ENCODE peak calls at places on chromosomes 12 and 14, in six cellular contexts. H is GDM1; S is esophagus muscularis mucosa; L is mesothelial cell of epicardium; B is activated CD4-positive, alpha-beta T cell treated with anti-CD3 and anti-CD28 coated beads, Interleukin-2, amount 50 U/mL, for 48 hours; W is fibroblast of the aortic adventitia. E is an unnamed sample.

GRCh38 chr12:26271889-26272492 is 76.6 kb downstream of the SSPN start:
- DNase-seq in H (no peak), S (no peak), L (peak; percentile 90), B (peak; percentile 34), W (peak; percentile 93), E (peak; percentile 89)

GRCh38 chr14:69712637-69713088 is 54.3 kb upstream of the SRSF5 start:
- DNase-seq in H (peak; percentile 45), S (no peak), L (peak; percentile 46), B (no peak), W (no peak), E (peak; percentile 51)

GRCh38 chr12:65152586-65152985 is 16.8 kb upstream of the LEMD3 start:
- DNase-seq in H (no peak), S (no peak), L (no peak), B (no peak), W (peak; percentile 42), E (no peak)

GRCh38 chr12:100959481-100959880 is 164.9 kb downstream of the ANO4 start:
- DNase-seq in H (peak; percentile 20), S (no peak), L (no peak), B (no peak), W (peak; percentile 86), E (no peak)

GRCh38 chr14:90483117-90483516 is 86.3 kb downstream of the CALM1 start:
- DNase-seq in H (no peak), S (no peak), L (peak; percentile 28), B (no peak), W (no peak), E (no peak)

GRCh38 chr12:12927211-12928079 is 24.5 kb downstream of the GPRC5D start:
- DNase-seq in H (no peak), S (no peak), L (peak; percentile 88), B (peak; percentile 43), W (no peak), E (no peak)

GRCh38 chr12:4117386-4118016 is 156.1 kb upstream of the CCND2 start:
- DNase-seq in H (no peak), S (no peak), L (no peak), B (no peak), W (no peak), E (no peak)

GRCh38 chr12:121782616-121782966 is 10.9 kb downstream of the RHOF start:
- DNase-seq in H (no peak), S (no peak), L (no peak), B (no peak), W (no peak), E (no peak)

GRCh38 chr12:42611571-42612257 is 22.2 kb upstream of the PRICKLE1 start:
- DNase-seq in H (no peak), S (peak; percentile 19), L (no peak), B (no peak), W (peak; percentile 55), E (no peak)

GRCh38 chr12:26798013-26798412 is 35.0 kb downstream of the ITPR2 start:
- DNase-seq in H (no peak), S (no peak), L (no peak), B (no peak), W (peak; percentile 25), E (no peak)